ENCODE peak calls at places on chromosome 5, in ten cellular contexts. One of them, this sample, is unnamed.

GRCh38 chr5:154811239-154811638 is 39.2 kb downstream of the FAXDC2 start:
- DNase-seq in dermis microvascular lymphatic vessel endothelial cell: no peak
- DNase-seq in activated effector memory CD4-positive, alpha-beta T cell treated with Interleukin-2 at 50 U/mL for 16 hours: no peak
- DNase-seq in EL: no peak
- DNase-seq in sciatic nerve: peak
- DNase-seq in neural crest cell: no peak
- DNase-seq in AG04449: no peak
- DNase-seq in transverse colon: no peak
- DNase-seq in cardiac fibroblast: no peak
- DNase-seq in NCI-H2029 treated with DMSO at 0.1 percent for 48 hours: no peak
- DNase-seq in this sample: no peak

GRCh38 chr5:134103998-134104612 is 10.4 kb upstream of the TCF7 start:
- DNase-seq in NCI-H2029 treated with DMSO at 0.1 percent for 48 hours: no peak
- DNase-seq in activated effector memory CD4-positive, alpha-beta T cell treated with Interleukin-2 at 50 U/mL for 16 hours: no peak
- DNase-seq in EL: no peak
- DNase-seq in cardiac fibroblast: no peak
- DNase-seq in transverse colon: no peak
- DNase-seq in dermis microvascular lymphatic vessel endothelial cell: no peak
- DNase-seq in neural crest cell: no peak
- DNase-seq in AG04449: no peak
- DNase-seq in sciatic nerve: peak
- DNase-seq in this sample: no peak

GRCh38 chr5:50420343-50420935 is 20.6 kb downstream of the EMB start:
- DNase-seq in neural crest cell: no peak
- DNase-seq in sciatic nerve: no peak
- DNase-seq in transverse colon: no peak
- DNase-seq in cardiac fibroblast: no peak
- DNase-seq in AG04449: no peak
- DNase-seq in EL: no peak
- DNase-seq in dermis microvascular lymphatic vessel endothelial cell: no peak
- DNase-seq in NCI-H2029 treated with DMSO at 0.1 percent for 48 hours: peak
- DNase-seq in activated effector memory CD4-positive, alpha-beta T cell treated with Interleukin-2 at 50 U/mL for 16 hours: no peak
- DNase-seq in this sample: no peak

GRCh38 chr5:132479812-132480441 is 10.6 kb downstream of the IRF1 start:
- DNase-seq in sciatic nerve: no peak
- DNase-seq in NCI-H2029 treated with DMSO at 0.1 percent for 48 hours: no peak
- DNase-seq in AG04449: no peak
- DNase-seq in cardiac fibroblast: no peak
- DNase-seq in EL: no peak
- DNase-seq in activated effector memory CD4-positive, alpha-beta T cell treated with Interleukin-2 at 50 U/mL for 16 hours: no peak
- DNase-seq in neural crest cell: no peak
- DNase-seq in transverse colon: no peak
- DNase-seq in dermis microvascular lymphatic vessel endothelial cell: no peak
- DNase-seq in this sample: no peak

GRCh38 chr5:77770293-77771005 is 5.7 kb downstream of the TBCA start:
- DNase-seq in EL: no peak
- DNase-seq in sciatic nerve: no peak
- DNase-seq in activated effector memory CD4-positive, alpha-beta T cell treated with Interleukin-2 at 50 U/mL for 16 hours: no peak
- DNase-seq in dermis microvascular lymphatic vessel endothelial cell: no peak
- DNase-seq in neural crest cell: no peak
- DNase-seq in AG04449: no peak
- DNase-seq in cardiac fibroblast: no peak
- DNase-seq in NCI-H2029 treated with DMSO at 0.1 percent for 48 hours: no peak
- DNase-seq in transverse colon: no peak
- DNase-seq in this sample: no peak

GRCh38 chr5:127447822-127448221 is 69.6 kb upstream of the PRRC1 start:
- DNase-seq in EL: peak
- DNase-seq in dermis microvascular lymphatic vessel endothelial cell: no peak
- DNase-seq in NCI-H2029 treated with DMSO at 0.1 percent for 48 hours: no peak
- DNase-seq in transverse colon: no peak
- DNase-seq in cardiac fibroblast: no peak
- DNase-seq in AG04449: peak
- DNase-seq in activated effector memory CD4-positive, alpha-beta T cell treated with Interleukin-2 at 50 U/mL for 16 hours: no peak
- DNase-seq in sciatic nerve: no peak
- DNase-seq in neural crest cell: no peak
- DNase-seq in this sample: no peak

GRCh38 chr5:158606228-158606627 is 493.5 kb downstream of the EBF1 start:
- DNase-seq in NCI-H2029 treated with DMSO at 0.1 percent for 48 hours: no peak
- DNase-seq in transverse colon: no peak
- DNase-seq in neural crest cell: no peak
- DNase-seq in EL: peak
- DNase-seq in activated effector memory CD4-positive, alpha-beta T cell treated with Interleukin-2 at 50 U/mL for 16 hours: no peak
- DNase-seq in sciatic nerve: no peak
- DNase-seq in AG04449: no peak
- DNase-seq in cardiac fibroblast: no peak
- DNase-seq in dermis microvascular lymphatic vessel endothelial cell: no peak
- DNase-seq in this sample: no peak

GRCh38 chr5:54793612-54794436 is 191.6 kb downstream of the ESM1 start:
- DNase-seq in AG04449: no peak
- DNase-seq in sciatic nerve: no peak
- DNase-seq in dermis microvascular lymphatic vessel endothelial cell: no peak
- DNase-seq in neural crest cell: no peak
- DNase-seq in activated effector memory CD4-positive, alpha-beta T cell treated with Interleukin-2 at 50 U/mL for 16 hours: no peak
- DNase-seq in cardiac fibroblast: no peak
- DNase-seq in NCI-H2029 treated with DMSO at 0.1 percent for 48 hours: no peak
- DNase-seq in EL: no peak
- DNase-seq in transverse colon: no peak
- DNase-seq in this sample: no peak

GRCh38 chr5:77230727-77231469 is 20.4 kb downstream of the PDE8B start:
- DNase-seq in dermis microvascular lymphatic vessel endothelial cell: no peak
- DNase-seq in EL: no peak
- DNase-seq in AG04449: no peak
- DNase-seq in neural crest cell: no peak
- DNase-seq in sciatic nerve: no peak
- DNase-seq in activated effector memory CD4-positive, alpha-beta T cell treated with Interleukin-2 at 50 U/mL for 16 hours: no peak
- DNase-seq in cardiac fibroblast: no peak
- DNase-seq in transverse colon: no peak
- DNase-seq in NCI-H2029 treated with DMSO at 0.1 percent for 48 hours: no peak
- DNase-seq in this sample: no peak

GRCh38 chr5:8756498-8757084 is 789.3 kb downstream of the SEMA5A start:
- DNase-seq in sciatic nerve: no peak
- DNase-seq in NCI-H2029 treated with DMSO at 0.1 percent for 48 hours: peak
- DNase-seq in transverse colon: peak
- DNase-seq in neural crest cell: peak
- DNase-seq in activated effector memory CD4-positive, alpha-beta T cell treated with Interleukin-2 at 50 U/mL for 16 hours: no peak
- DNase-seq in AG04449: no peak
- DNase-seq in dermis microvascular lymphatic vessel endothelial cell: peak
- DNase-seq in cardiac fibroblast: peak
- DNase-seq in EL: peak
- DNase-seq in this sample: peak

GRCh38 chr5:151208481-151208914 is 15.4 kb downstream of the CCDC69 start:
- DNase-seq in sciatic nerve: no peak
- DNase-seq in transverse colon: no peak
- DNase-seq in activated effector memory CD4-positive, alpha-beta T cell treated with Interleukin-2 at 50 U/mL for 16 hours: no peak
- DNase-seq in cardiac fibroblast: peak
- DNase-seq in EL: no peak
- DNase-seq in NCI-H2029 treated with DMSO at 0.1 percent for 48 hours: no peak
- DNase-seq in AG04449: no peak
- DNase-seq in dermis microvascular lymphatic vessel endothelial cell: no peak
- DNase-seq in neural crest cell: no peak
- DNase-seq in this sample: no peak

GRCh38 chr5:74149395-74149794 is 491.1 kb downstream of the ENC1 start:
- DNase-seq in cardiac fibroblast: no peak
- DNase-seq in sciatic nerve: no peak
- DNase-seq in transverse colon: peak
- DNase-seq in neural crest cell: no peak
- DNase-seq in NCI-H2029 treated with DMSO at 0.1 percent for 48 hours: peak
- DNase-seq in EL: peak
- DNase-seq in activated effector memory CD4-positive, alpha-beta T cell treated with Interleukin-2 at 50 U/mL for 16 hours: no peak
- DNase-seq in AG04449: peak
- DNase-seq in dermis microvascular lymphatic vessel endothelial cell: no peak
- DNase-seq in this sample: peak

GRCh38 chr5:145237843-145238242 is 597.3 kb downstream of the PRELID2 start:
- DNase-seq in dermis microvascular lymphatic vessel endothelial cell: peak
- DNase-seq in transverse colon: peak
- DNase-seq in cardiac fibroblast: peak
- DNase-seq in NCI-H2029 treated with DMSO at 0.1 percent for 48 hours: peak
- DNase-seq in AG04449: no peak
- DNase-seq in neural crest cell: peak
- DNase-seq in sciatic nerve: no peak
- DNase-seq in EL: peak
- DNase-seq in activated effector memory CD4-positive, alpha-beta T cell treated with Interleukin-2 at 50 U/mL for 16 hours: no peak
- DNase-seq in this sample: peak

GRCh38 chr5:73304381-73304780 is 131.4 kb downstream of the TMEM174 start:
- DNase-seq in transverse colon: no peak
- DNase-seq in activated effector memory CD4-positive, alpha-beta T cell treated with Interleukin-2 at 50 U/mL for 16 hours: no peak
- DNase-seq in EL: peak
- DNase-seq in cardiac fibroblast: no peak
- DNase-seq in neural crest cell: no peak
- DNase-seq in dermis microvascular lymphatic vessel endothelial cell: no peak
- DNase-seq in sciatic nerve: no peak
- DNase-seq in NCI-H2029 treated with DMSO at 0.1 percent for 48 hours: no peak
- DNase-seq in AG04449: no peak
- DNase-seq in this sample: no peak

GRCh38 chr5:14665949-14666741 is 1.6 kb downstream of the OTULIN start:
- DNase-seq in dermis microvascular lymphatic vessel endothelial cell: no peak
- DNase-seq in neural crest cell: no peak
- DNase-seq in EL: peak
- DNase-seq in NCI-H2029 treated with DMSO at 0.1 percent for 48 hours: no peak
- DNase-seq in activated effector memory CD4-positive, alpha-beta T cell treated with Interleukin-2 at 50 U/mL for 16 hours: peak
- DNase-seq in transverse colon: peak
- DNase-seq in sciatic nerve: no peak
- DNase-seq in AG04449: no peak
- DNase-seq in cardiac fibroblast: no peak
- DNase-seq in this sample: no peak

GRCh38 chr5:156474251-156474650 is 147.3 kb downstream of the SGCD start:
- DNase-seq in sciatic nerve: no peak
- DNase-seq in cardiac fibroblast: peak
- DNase-seq in AG04449: no peak
- DNase-seq in EL: no peak
- DNase-seq in dermis microvascular lymphatic vessel endothelial cell: no peak
- DNase-seq in neural crest cell: no peak
- DNase-seq in NCI-H2029 treated with DMSO at 0.1 percent for 48 hours: no peak
- DNase-seq in transverse colon: no peak
- DNase-seq in activated effector memory CD4-positive, alpha-beta T cell treated with Interleukin-2 at 50 U/mL for 16 hours: no peak
- DNase-seq in this sample: no peak

GRCh38 chr5:146805099-146805498 is 73.5 kb downstream of the PPP2R2B start:
- DNase-seq in sciatic nerve: no peak
- DNase-seq in cardiac fibroblast: no peak
- DNase-seq in neural crest cell: no peak
- DNase-seq in activated effector memory CD4-positive, alpha-beta T cell treated with Interleukin-2 at 50 U/mL for 16 hours: no peak
- DNase-seq in EL: peak
- DNase-seq in transverse colon: no peak
- DNase-seq in AG04449: no peak
- DNase-seq in NCI-H2029 treated with DMSO at 0.1 percent for 48 hours: no peak
- DNase-seq in dermis microvascular lymphatic vessel endothelial cell: no peak
- DNase-seq in this sample: no peak

GRCh38 chr5:14942212-14942611 is 70.6 kb upstream of the ANKH start:
- DNase-seq in NCI-H2029 treated with DMSO at 0.1 percent for 48 hours: no peak
- DNase-seq in transverse colon: no peak
- DNase-seq in neural crest cell: no peak
- DNase-seq in dermis microvascular lymphatic vessel endothelial cell: no peak
- DNase-seq in AG04449: no peak
- DNase-seq in activated effector memory CD4-positive, alpha-beta T cell treated with Interleukin-2 at 50 U/mL for 16 hours: no peak
- DNase-seq in EL: no peak
- DNase-seq in sciatic nerve: no peak
- DNase-seq in cardiac fibroblast: no peak
- DNase-seq in this sample: no peak

GRCh38 chr5:106959447-106959846 is 711.3 kb downstream of the EFNA5 start:
- DNase-seq in NCI-H2029 treated with DMSO at 0.1 percent for 48 hours: no peak
- DNase-seq in activated effector memory CD4-positive, alpha-beta T cell treated with Interleukin-2 at 50 U/mL for 16 hours: no peak
- DNase-seq in transverse colon: peak
- DNase-seq in dermis microvascular lymphatic vessel endothelial cell: no peak
- DNase-seq in sciatic nerve: no peak
- DNase-seq in neural crest cell: no peak
- DNase-seq in cardiac fibroblast: no peak
- DNase-seq in AG04449: no peak
- DNase-seq in EL: no peak
- DNase-seq in this sample: peak

GRCh38 chr5:38745836-38746732 is 99.7 kb upstream of the OSMR start:
- DNase-seq in neural crest cell: no peak
- DNase-seq in cardiac fibroblast: no peak
- DNase-seq in dermis microvascular lymphatic vessel endothelial cell: no peak
- DNase-seq in transverse colon: no peak
- DNase-seq in EL: no peak
- DNase-seq in activated effector memory CD4-positive, alpha-beta T cell treated with Interleukin-2 at 50 U/mL for 16 hours: no peak
- DNase-seq in NCI-H2029 treated with DMSO at 0.1 percent for 48 hours: no peak
- DNase-seq in AG04449: no peak
- DNase-seq in sciatic nerve: no peak
- DNase-seq in this sample: no peak

GRCh38 chr5:33184367-33184766 is 256.4 kb upstream of the TARS1 start:
- DNase-seq in transverse colon: no peak
- DNase-seq in activated effector memory CD4-positive, alpha-beta T cell treated with Interleukin-2 at 50 U/mL for 16 hours: no peak
- DNase-seq in AG04449: no peak
- DNase-seq in cardiac fibroblast: no peak
- DNase-seq in NCI-H2029 treated with DMSO at 0.1 percent for 48 hours: no peak
- DNase-seq in dermis microvascular lymphatic vessel endothelial cell: no peak
- DNase-seq in neural crest cell: no peak
- DNase-seq in sciatic nerve: no peak
- DNase-seq in EL: no peak
- DNase-seq in this sample: no peak

GRCh38 chr5:53543401-53543800 is 17.0 kb upstream of the NDUFS4 start:
- DNase-seq in cardiac fibroblast: peak
- DNase-seq in sciatic nerve: no peak
- DNase-seq in EL: peak
- DNase-seq in AG04449: peak
- DNase-seq in neural crest cell: no peak
- DNase-seq in dermis microvascular lymphatic vessel endothelial cell: no peak
- DNase-seq in transverse colon: no peak
- DNase-seq in NCI-H2029 treated with DMSO at 0.1 percent for 48 hours: no peak
- DNase-seq in activated effector memory CD4-positive, alpha-beta T cell treated with Interleukin-2 at 50 U/mL for 16 hours: no peak
- DNase-seq in this sample: no peak

GRCh38 chr5:114387433-114387832 is 25.6 kb downstream of the KCNN2 start:
- DNase-seq in AG04449: no peak
- DNase-seq in transverse colon: no peak
- DNase-seq in cardiac fibroblast: no peak
- DNase-seq in dermis microvascular lymphatic vessel endothelial cell: no peak
- DNase-seq in EL: no peak
- DNase-seq in sciatic nerve: no peak
- DNase-seq in NCI-H2029 treated with DMSO at 0.1 percent for 48 hours: no peak
- DNase-seq in activated effector memory CD4-positive, alpha-beta T cell treated with Interleukin-2 at 50 U/mL for 16 hours: no peak
- DNase-seq in neural crest cell: no peak
- DNase-seq in this sample: no peak

GRCh38 chr5:144247131-144247530 is 76.5 kb downstream of the KCTD16 start:
- DNase-seq in cardiac fibroblast: no peak
- DNase-seq in sciatic nerve: no peak
- DNase-seq in activated effector memory CD4-positive, alpha-beta T cell treated with Interleukin-2 at 50 U/mL for 16 hours: no peak
- DNase-seq in EL: peak
- DNase-seq in NCI-H2029 treated with DMSO at 0.1 percent for 48 hours: no peak
- DNase-seq in transverse colon: no peak
- DNase-seq in dermis microvascular lymphatic vessel endothelial cell: no peak
- DNase-seq in AG04449: no peak
- DNase-seq in neural crest cell: no peak
- DNase-seq in this sample: no peak

GRCh38 chr5:54540286-54540685 is 22.7 kb downstream of the SNX18 start:
- DNase-seq in dermis microvascular lymphatic vessel endothelial cell: no peak
- DNase-seq in transverse colon: no peak
- DNase-seq in cardiac fibroblast: no peak
- DNase-seq in neural crest cell: no peak
- DNase-seq in activated effector memory CD4-positive, alpha-beta T cell treated with Interleukin-2 at 50 U/mL for 16 hours: no peak
- DNase-seq in NCI-H2029 treated with DMSO at 0.1 percent for 48 hours: no peak
- DNase-seq in sciatic nerve: no peak
- DNase-seq in AG04449: no peak
- DNase-seq in EL: no peak
- DNase-seq in this sample: no peak

GRCh38 chr5:89277791-89278190 is 394.8 kb upstream of the MEF2C start:
- DNase-seq in AG04449: no peak
- DNase-seq in EL: peak
- DNase-seq in sciatic nerve: no peak
- DNase-seq in activated effector memory CD4-positive, alpha-beta T cell treated with Interleukin-2 at 50 U/mL for 16 hours: no peak
- DNase-seq in dermis microvascular lymphatic vessel endothelial cell: no peak
- DNase-seq in neural crest cell: no peak
- DNase-seq in transverse colon: no peak
- DNase-seq in cardiac fibroblast: no peak
- DNase-seq in NCI-H2029 treated with DMSO at 0.1 percent for 48 hours: no peak
- DNase-seq in this sample: no peak

GRCh38 chr5:38821679-38822078 is 24.1 kb upstream of the OSMR start:
- DNase-seq in transverse colon: no peak
- DNase-seq in activated effector memory CD4-positive, alpha-beta T cell treated with Interleukin-2 at 50 U/mL for 16 hours: no peak
- DNase-seq in EL: no peak
- DNase-seq in sciatic nerve: no peak
- DNase-seq in neural crest cell: no peak
- DNase-seq in AG04449: no peak
- DNase-seq in NCI-H2029 treated with DMSO at 0.1 percent for 48 hours: no peak
- DNase-seq in dermis microvascular lymphatic vessel endothelial cell: no peak
- DNase-seq in cardiac fibroblast: no peak
- DNase-seq in this sample: no peak

GRCh38 chr5:73405691-73406090 is 42.9 kb downstream of the FOXD1 start:
- DNase-seq in transverse colon: no peak
- DNase-seq in NCI-H2029 treated with DMSO at 0.1 percent for 48 hours: no peak
- DNase-seq in sciatic nerve: no peak
- DNase-seq in cardiac fibroblast: no peak
- DNase-seq in activated effector memory CD4-positive, alpha-beta T cell treated with Interleukin-2 at 50 U/mL for 16 hours: no peak
- DNase-seq in neural crest cell: no peak
- DNase-seq in AG04449: no peak
- DNase-seq in EL: no peak
- DNase-seq in dermis microvascular lymphatic vessel endothelial cell: no peak
- DNase-seq in this sample: no peak